ENCODE peak calls at places on chromosomes 16 and 17, in eight cellular contexts. One of them, this sample, is unnamed.
A peak's percentile ranks its signal among the peaks of the same experiment; 100 is the strongest.

GRCh38 chr17:164536-165235 is 16.8 kb downstream of the DOC2B start:
- DNase-seq in GM23248: peak; percentile 54
- DNase-seq in osteocyte: no peak
- DNase-seq in COR-L47: no peak
- DNase-seq in NCI-H446: no peak
- DNase-seq in effector CD4-positive, alpha-beta T cell: no peak
- DNase-seq in Peyer's patch: no peak
- DNase-seq in cardiac muscle cell: peak; percentile 81
- DNase-seq in this sample: peak; percentile 41

GRCh38 chr16:88905563-88905962 is 39.1 kb upstream of the PABPN1L start:
- DNase-seq in effector CD4-positive, alpha-beta T cell: no peak
- DNase-seq in Peyer's patch: no peak
- DNase-seq in GM23248: peak; percentile 43
- DNase-seq in cardiac muscle cell: peak; percentile 33
- DNase-seq in COR-L47: no peak
- DNase-seq in NCI-H446: no peak
- DNase-seq in osteocyte: no peak
- DNase-seq in this sample: no peak

GRCh38 chr16:81834868-81835267 is 55.8 kb downstream of the PLCG2 start:
- DNase-seq in GM23248: no peak
- DNase-seq in NCI-H446: no peak
- DNase-seq in effector CD4-positive, alpha-beta T cell: no peak
- DNase-seq in osteocyte: no peak
- DNase-seq in cardiac muscle cell: no peak
- DNase-seq in Peyer's patch: no peak
- DNase-seq in COR-L47: no peak
- DNase-seq in this sample: no peak

GRCh38 chr17:11803635-11804034 is 193.6 kb downstream of the ZNF18 start:
- DNase-seq in Peyer's patch: no peak
- DNase-seq in cardiac muscle cell: no peak
- DNase-seq in osteocyte: peak; percentile 34
- DNase-seq in effector CD4-positive, alpha-beta T cell: no peak
- DNase-seq in COR-L47: no peak
- DNase-seq in NCI-H446: no peak
- DNase-seq in GM23248: no peak
- DNase-seq in this sample: no peak

GRCh38 chr17:41329279-41329925 is 13.9 kb upstream of the KRTAP17-1 start:
- DNase-seq in effector CD4-positive, alpha-beta T cell: no peak
- DNase-seq in COR-L47: peak; percentile 37
- DNase-seq in NCI-H446: no peak
- DNase-seq in Peyer's patch: peak; percentile 71
- DNase-seq in GM23248: peak; percentile 81
- DNase-seq in cardiac muscle cell: peak; percentile 59
- DNase-seq in osteocyte: no peak
- DNase-seq in this sample: peak; percentile 63

GRCh38 chr16:82192665-82193064 is 22.6 kb upstream of the MPHOSPH6 start:
- DNase-seq in osteocyte: no peak
- DNase-seq in GM23248: peak; percentile 87
- DNase-seq in cardiac muscle cell: no peak
- DNase-seq in NCI-H446: no peak
- DNase-seq in COR-L47: no peak
- DNase-seq in Peyer's patch: no peak
- DNase-seq in effector CD4-positive, alpha-beta T cell: no peak
- DNase-seq in this sample: peak; percentile 77

GRCh38 chr16:4059969-4060368 is 56.3 kb downstream of the ADCY9 start:
- DNase-seq in effector CD4-positive, alpha-beta T cell: no peak
- DNase-seq in GM23248: no peak
- DNase-seq in cardiac muscle cell: no peak
- DNase-seq in NCI-H446: no peak
- DNase-seq in Peyer's patch: no peak
- DNase-seq in osteocyte: peak; percentile 54
- DNase-seq in COR-L47: no peak
- DNase-seq in this sample: peak; percentile 25

GRCh38 chr16:28321700-28322411 is 29.5 kb downstream of the SBK1 start:
- DNase-seq in effector CD4-positive, alpha-beta T cell: no peak
- DNase-seq in COR-L47: no peak
- DNase-seq in osteocyte: no peak
- DNase-seq in GM23248: peak; percentile 63
- DNase-seq in NCI-H446: peak; percentile 21
- DNase-seq in cardiac muscle cell: peak; percentile 31
- DNase-seq in Peyer's patch: peak; percentile 59
- DNase-seq in this sample: no peak

GRCh38 chr16:87842209-87842869 is 27.0 kb downstream of the SLC7A5 start:
- DNase-seq in osteocyte: no peak
- DNase-seq in cardiac muscle cell: no peak
- DNase-seq in GM23248: no peak
- DNase-seq in NCI-H446: no peak
- DNase-seq in effector CD4-positive, alpha-beta T cell: no peak
- DNase-seq in COR-L47: no peak
- DNase-seq in Peyer's patch: no peak
- DNase-seq in this sample: no peak

GRCh38 chr17:46020023-46020735 is 21.1 kb downstream of the STH start:
- DNase-seq in COR-L47: no peak
- DNase-seq in cardiac muscle cell: no peak
- DNase-seq in NCI-H446: no peak
- DNase-seq in osteocyte: no peak
- DNase-seq in GM23248: no peak
- DNase-seq in Peyer's patch: no peak
- DNase-seq in effector CD4-positive, alpha-beta T cell: peak; percentile 26
- DNase-seq in this sample: no peak

GRCh38 chr16:87276091-87276561 is 41.1 kb downstream of the C16orf95 start:
- DNase-seq in cardiac muscle cell: no peak
- DNase-seq in osteocyte: no peak
- DNase-seq in NCI-H446: no peak
- DNase-seq in GM23248: no peak
- DNase-seq in effector CD4-positive, alpha-beta T cell: no peak
- DNase-seq in Peyer's patch: no peak
- DNase-seq in COR-L47: no peak
- DNase-seq in this sample: no peak

GRCh38 chr16:929674-930073 is 41.1 kb downstream of the LMF1 start:
- DNase-seq in NCI-H446: no peak
- DNase-seq in Peyer's patch: no peak
- DNase-seq in effector CD4-positive, alpha-beta T cell: no peak
- DNase-seq in GM23248: no peak
- DNase-seq in osteocyte: no peak
- DNase-seq in cardiac muscle cell: no peak
- DNase-seq in COR-L47: no peak
- DNase-seq in this sample: no peak

GRCh38 chr17:41917192-41917591 is 1.6 kb downstream of the ACLY start:
- DNase-seq in osteocyte: no peak
- DNase-seq in GM23248: peak; percentile 92
- DNase-seq in Peyer's patch: no peak
- DNase-seq in COR-L47: no peak
- DNase-seq in NCI-H446: peak; percentile 33
- DNase-seq in effector CD4-positive, alpha-beta T cell: no peak
- DNase-seq in cardiac muscle cell: no peak
- DNase-seq in this sample: peak; percentile 53

GRCh38 chr16:29905668-29906067 is 5.4 kb downstream of the ASPHD1 start:
- DNase-seq in osteocyte: no peak
- DNase-seq in effector CD4-positive, alpha-beta T cell: no peak
- DNase-seq in Peyer's patch: no peak
- DNase-seq in COR-L47: no peak
- DNase-seq in cardiac muscle cell: no peak
- DNase-seq in GM23248: no peak
- DNase-seq in NCI-H446: no peak
- DNase-seq in this sample: no peak

GRCh38 chr16:31215287-31216115 is 1.4 kb downstream of the PYDC1 start:
- DNase-seq in Peyer's patch: peak; percentile 64
- DNase-seq in NCI-H446: no peak
- DNase-seq in osteocyte: no peak
- DNase-seq in COR-L47: peak; percentile 30
- DNase-seq in effector CD4-positive, alpha-beta T cell: no peak
- DNase-seq in GM23248: peak; percentile 76
- DNase-seq in cardiac muscle cell: peak; percentile 84
- DNase-seq in this sample: peak; percentile 62

GRCh38 chr17:6940186-6940649 is 55.6 kb upstream of the ALOX12 start:
- DNase-seq in GM23248: no peak
- DNase-seq in Peyer's patch: no peak
- DNase-seq in NCI-H446: no peak
- DNase-seq in cardiac muscle cell: no peak
- DNase-seq in osteocyte: no peak
- DNase-seq in effector CD4-positive, alpha-beta T cell: no peak
- DNase-seq in COR-L47: peak; percentile 26
- DNase-seq in this sample: peak; percentile 88

GRCh38 chr17:1177099-1177996 is 2.4 kb downstream of the ABR start:
- DNase-seq in GM23248: peak; percentile 72
- DNase-seq in NCI-H446: peak; percentile 34
- DNase-seq in COR-L47: no peak
- DNase-seq in Peyer's patch: no peak
- DNase-seq in effector CD4-positive, alpha-beta T cell: no peak
- DNase-seq in osteocyte: no peak
- DNase-seq in cardiac muscle cell: peak; percentile 52
- DNase-seq in this sample: peak; percentile 82

GRCh38 chr16:2350500-2350899 is 10.0 kb upstream of the ABCA3 start:
- DNase-seq in effector CD4-positive, alpha-beta T cell: no peak
- DNase-seq in COR-L47: no peak
- DNase-seq in GM23248: peak; percentile 52
- DNase-seq in cardiac muscle cell: no peak
- DNase-seq in NCI-H446: no peak
- DNase-seq in Peyer's patch: no peak
- DNase-seq in osteocyte: no peak
- DNase-seq in this sample: no peak

GRCh38 chr17:50169121-50169764 is 3.4 kb downstream of the SGCA start:
- DNase-seq in effector CD4-positive, alpha-beta T cell: peak; percentile 38
- DNase-seq in NCI-H446: peak; percentile 43
- DNase-seq in cardiac muscle cell: peak; percentile 75
- DNase-seq in COR-L47: peak; percentile 29
- DNase-seq in Peyer's patch: no peak
- DNase-seq in GM23248: peak; percentile 68
- DNase-seq in osteocyte: no peak
- DNase-seq in this sample: peak; percentile 59

GRCh38 chr16:55543470-55543869 is 23.0 kb upstream of the CAPNS2 start:
- DNase-seq in COR-L47: no peak
- DNase-seq in GM23248: peak; percentile 66
- DNase-seq in cardiac muscle cell: peak; percentile 31
- DNase-seq in effector CD4-positive, alpha-beta T cell: no peak
- DNase-seq in NCI-H446: peak; percentile 21
- DNase-seq in Peyer's patch: no peak
- DNase-seq in osteocyte: no peak
- DNase-seq in this sample: peak; percentile 44

GRCh38 chr17:17876959-17877547 is 40.3 kb upstream of the SREBF1 start:
- DNase-seq in COR-L47: no peak
- DNase-seq in NCI-H446: peak; percentile 75
- DNase-seq in Peyer's patch: no peak
- DNase-seq in GM23248: peak; percentile 61
- DNase-seq in osteocyte: peak; percentile 85
- DNase-seq in cardiac muscle cell: peak; percentile 23
- DNase-seq in effector CD4-positive, alpha-beta T cell: no peak
- DNase-seq in this sample: no peak

GRCh38 chr17:49388290-49388640 is 26.2 kb upstream of the ZNF652 start:
- DNase-seq in COR-L47: no peak
- DNase-seq in cardiac muscle cell: no peak
- DNase-seq in Peyer's patch: no peak
- DNase-seq in effector CD4-positive, alpha-beta T cell: peak; percentile 16
- DNase-seq in GM23248: no peak
- DNase-seq in osteocyte: no peak
- DNase-seq in NCI-H446: no peak
- DNase-seq in this sample: no peak

GRCh38 chr16:8594149-8594666 is 3.9 kb upstream of the TMEM114 start:
- DNase-seq in NCI-H446: no peak
- DNase-seq in cardiac muscle cell: no peak
- DNase-seq in Peyer's patch: no peak
- DNase-seq in COR-L47: no peak
- DNase-seq in GM23248: no peak
- DNase-seq in effector CD4-positive, alpha-beta T cell: no peak
- DNase-seq in osteocyte: no peak
- DNase-seq in this sample: no peak